ENCODE peak calls at places on chromosomes 3 and 15, in eight cellular contexts. H, I, X, W, B, L, E and R are unnamed samples. For H3K4me1, the result is how much of the 10 kb centered on the place peaks cover.

GRCh38 chr15:83475551-83475950 is 28.4 kb downstream of the SH3GL3 start:
- DNase-seq in E (no peak), W (peak), I (no peak), B (no peak), L (no peak), H (no peak), X (no peak), R (peak)

GRCh38 chr15:28015855-28016254 is 83.3 kb downstream of the OCA2 start:
- DNase-seq in W (no peak), I (no peak), X (no peak), E (no peak), L (no peak), H (no peak), B (no peak), R (no peak)

GRCh38 chr3:67854663-67855062 is 200.3 kb upstream of the SUCLG2 start:
- DNase-seq in E (no peak), H (no peak), I (no peak), L (no peak), X (no peak), B (peak), W (no peak), R (no peak)

GRCh38 chr15:46502668-46503067 is 867.8 kb downstream of the SQOR start:
- DNase-seq in W (no peak), B (no peak), E (no peak), H (no peak), L (no peak), X (no peak), I (no peak), R (peak)

GRCh38 chr15:31357148-31357547 is 30.5 kb downstream of the KLF13 start:
- DNase-seq in W (no peak), I (no peak), E (no peak), B (no peak), H (no peak), X (peak), L (no peak), R (no peak)

GRCh38 chr3:3333571-3333970 is 154.1 kb upstream of the CRBN start:
- DNase-seq in X (no peak), W (no peak), L (no peak), B (no peak), I (no peak), H (no peak), E (no peak), R (peak)

GRCh38 chr15:92328207-92328606 is 65.5 kb upstream of the ST8SIA2 start:
- DNase-seq in B (no peak), H (no peak), L (no peak), X (no peak), E (no peak), W (no peak), I (no peak), R (no peak)

GRCh38 chr15:70493787-70494514 is 269.4 kb downstream of the UACA start:
- DNase-seq in X (no peak), L (no peak), E (no peak), B (peak), I (no peak), W (no peak), H (no peak), R (no peak)

GRCh38 chr15:45391746-45392711 is 13.7 kb upstream of the GATM start:
- DNase-seq in L (no peak), W (no peak), B (no peak), I (no peak), X (no peak), E (no peak), H (no peak), R (no peak)

GRCh38 chr3:120908030-120908802 is at the start of gene STXBP5L:
- DNase-seq in L (peak), H (no peak), B (peak), W (peak), E (peak), I (no peak), X (no peak), R (peak)

GRCh38 chr3:113844622-113845222 is 6.1 kb downstream of the GRAMD1C start:
- DNase-seq in H (no peak), E (no peak), L (no peak), B (peak), W (peak), X (peak), I (no peak), R (peak)

GRCh38 chr3:32443471-32443870 is 51.8 kb downstream of the CMTM7 start:
- DNase-seq in B (no peak), H (no peak), X (no peak), E (no peak), L (no peak), I (no peak), W (peak), R (no peak)

GRCh38 chr15:98000249-98001203 is 40.0 kb downstream of the ARRDC4 start:
- DNase-seq in X (no peak), I (no peak), W (no peak), H (no peak), L (no peak), E (no peak), B (peak), R (no peak)

GRCh38 chr3:11145888-11146287 is 8.4 kb upstream of the HRH1 start:
- DNase-seq in H (no peak), X (no peak), B (no peak), W (peak), I (no peak), L (no peak), E (no peak), R (no peak)

GRCh38 chr3:30470566-30470965 is 135.8 kb upstream of the TGFBR2 start:
- DNase-seq in B (no peak), H (no peak), X (no peak), L (no peak), E (no peak), I (no peak), W (no peak), R (no peak)

GRCh38 chr15:70505971-70506887 is 257.1 kb downstream of the UACA start:
- DNase-seq in H (no peak), L (no peak), B (no peak), E (no peak), I (no peak), W (no peak), X (no peak), R (peak)

GRCh38 chr3:67349551-67350174 is 304.7 kb downstream of the SUCLG2 start:
- DNase-seq in L (no peak), I (no peak), E (no peak), W (peak), X (no peak), H (no peak), B (no peak), R (no peak)

GRCh38 chr3:33980252-33980651 is 181.8 kb downstream of the PDCD6IP start:
- DNase-seq in B (peak), X (no peak), I (no peak), H (no peak), E (no peak), W (peak), L (no peak), R (peak)

GRCh38 chr3:136952292-136952691 is 5.5 kb upstream of the IL20RB start:
- DNase-seq in L (no peak), H (no peak), W (peak), I (no peak), X (no peak), E (no peak), B (no peak), R (peak)

GRCh38 chr15:92377083-92377789 is 16.4 kb upstream of the ST8SIA2 start:
- DNase-seq in L (no peak), E (no peak), I (peak), B (no peak), W (no peak), X (no peak), H (no peak), R (peak)

GRCh38 chr3:12663936-12664908 is at the start of gene RAF1:
- DNase-seq in B (peak), E (peak), X (peak), W (peak), L (peak), I (peak), H (peak), R (peak)

GRCh38 chr15:57165992-57166391 is 210.3 kb upstream of the CGNL1 start:
- DNase-seq in B (no peak), X (no peak), W (no peak), I (no peak), L (no peak), E (no peak), H (no peak), R (no peak)

GRCh38 chr3:44240061-44240460 is 1.6 kb upstream of the TOPAZ1 start:
- DNase-seq in H (no peak), E (no peak), L (no peak), B (no peak), X (no peak), I (no peak), W (no peak), R (peak)

GRCh38 chr15:90994059-90994416 is 297 bp downstream of the PRC1 start:
- DNase-seq in L (no peak), X (no peak), E (no peak), W (no peak), H (peak), I (no peak), B (peak), R (no peak)

GRCh38 chr3:169162107-169162506 is 501.4 kb downstream of the MECOM start:
- DNase-seq in W (no peak), H (no peak), E (no peak), B (no peak), X (no peak), L (no peak), I (no peak), R (no peak)

GRCh38 chr3:78660958-78661357 is 1106.8 kb downstream of the ROBO1 start:
- DNase-seq in W (peak), E (no peak), L (no peak), H (no peak), X (no peak), B (no peak), I (peak), R (no peak)

GRCh38 chr3:178703268-178703975 is 167.2 kb downstream of the KCNMB2 start:
- DNase-seq in I (no peak), L (no peak), X (no peak), W (peak), E (no peak), B (peak), H (no peak), R (no peak)

GRCh38 chr3:16059081-16059537 is 115.4 kb upstream of the GALNT15 start:
- DNase-seq in E (no peak), X (no peak), B (no peak), W (no peak), H (no peak), L (no peak), I (no peak), R (peak)

GRCh38 chr3:112128843-112129727 is 4.0 kb downstream of the GCSAM start:
- DNase-seq in W (peak), L (no peak), H (no peak), E (peak), X (peak), B (peak), I (no peak), R (peak)

GRCh38 chr3:128001576-128001975 is 50.7 kb upstream of the SEC61A1 start:
- DNase-seq in I (no peak), B (no peak), E (no peak), W (no peak), X (no peak), L (no peak), H (no peak), R (peak)

GRCh38 chr15:52228928-52229327 is 37.7 kb upstream of the GNB5 start:
- DNase-seq in X (no peak), I (no peak), W (no peak), E (no peak), B (peak), H (no peak), L (peak), R (peak)

GRCh38 chr3:53194218-53195065 is 33.4 kb downstream of the PRKCD start:
- DNase-seq in W (peak), E (no peak), X (no peak), I (no peak), H (peak), L (no peak), B (no peak), R (peak)

GRCh38 chr3:39260957-39261356 is 18.9 kb downstream of the CX3CR1 start:
- DNase-seq in E (peak), L (peak), X (peak), H (peak), I (peak), B (peak), W (peak), R (peak)

GRCh38 chr15:73989001-73989798 is 2.9 kb downstream of the STOML1 start:
- DNase-seq in X (no peak), I (no peak), W (peak), H (no peak), L (no peak), B (peak), E (no peak), R (no peak)
- H3K4me1 ChIP-seq in X (under half), I (half or more), W (half or more), H (under half), L (half or more), B (under half), E (under half), R (under half)

GRCh38 chr3:77147836-77148578 is 108.1 kb downstream of the ROBO2 start:
- DNase-seq in H (no peak), I (no peak), E (no peak), B (no peak), W (peak), X (no peak), L (no peak), R (peak)
- H3K4me3 ChIP-seq in H (no peak), I (no peak), E (no peak), B (no peak), W (no peak), X (no peak), L (no peak), R (no peak)

GRCh38 chr3:164235239-164235728 is 843.0 kb downstream of the SI start:
- DNase-seq in X (no peak), E (no peak), H (no peak), B (no peak), I (no peak), L (no peak), W (no peak), R (no peak)
- H3K4me1 ChIP-seq in X (under half), E (under half), H (under half), B (under half), I (under half), L (under half), W (under half), R (under half)

DNA sequence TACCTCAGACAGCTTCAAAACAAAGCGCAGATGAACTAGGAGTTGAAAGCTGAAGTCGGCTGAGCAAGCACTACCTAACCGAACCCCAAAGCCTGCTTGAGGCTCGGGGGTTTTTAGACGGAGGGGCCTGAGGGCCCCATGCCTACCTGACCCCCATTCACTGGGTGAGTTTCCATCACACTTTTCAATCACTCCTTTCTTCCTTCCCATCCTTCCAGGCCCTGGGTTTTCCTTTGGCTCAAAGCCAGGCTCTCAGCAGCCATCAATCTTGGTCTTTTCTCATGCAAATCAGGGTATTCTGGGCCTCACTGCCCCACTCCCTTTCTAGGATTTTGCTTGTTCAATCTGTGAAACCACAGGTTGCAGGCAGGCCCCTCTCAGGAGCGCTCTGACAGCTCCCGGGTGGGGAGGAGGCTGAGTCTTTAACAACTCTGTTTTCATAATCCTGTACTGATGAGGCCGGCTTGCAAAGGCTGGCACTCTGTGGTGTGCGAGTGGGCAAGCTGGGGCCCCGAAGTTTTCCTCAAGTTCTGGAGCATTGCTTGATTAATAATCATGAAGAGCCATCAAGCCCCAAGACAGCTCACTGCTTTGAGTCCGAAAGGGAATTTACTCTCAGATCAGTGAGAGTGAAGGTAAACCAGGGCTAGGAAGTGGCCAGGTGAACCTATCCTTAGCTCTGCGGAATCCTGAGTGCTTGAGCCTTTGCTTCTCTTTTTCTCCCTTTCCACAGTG is 97.6 kb downstream of the FRMD4B start:
- DNase-seq in E (no peak), W (no peak), I (no peak), X (no peak), B (no peak), L (no peak), H (no peak), R (peak)
- H3K4me3 ChIP-seq in E (no peak), W (no peak), I (no peak), X (no peak), B (no peak), L (no peak), H (no peak), R (no peak)

GRCh38 chr3:38245930-38246329 is 19.7 kb upstream of the SLC22A13 start:
- DNase-seq in L (no peak), H (no peak), I (no peak), B (no peak), W (no peak), E (no peak), X (no peak), R (no peak)
- H3K4me1 ChIP-seq in L (under half), H (under half), I (under half), B (under half), W (under half), E (under half), X (under half), R (under half)

GRCh38 chr3:157091096-157091833 is 68.7 kb downstream of the CCNL1 start:
- DNase-seq in L (no peak), B (no peak), H (no peak), E (no peak), W (no peak), X (no peak), I (no peak), R (no peak)
- H3K4me3 ChIP-seq in L (no peak), B (no peak), H (no peak), E (no peak), W (no peak), X (no peak), I (no peak), R (no peak)

GRCh38 chr3:69250014-69250413 is 127.6 kb upstream of the LMOD3 start:
- DNase-seq in H (no peak), I (no peak), B (peak), L (peak), W (peak), E (peak), X (peak), R (peak)

GRCh38 chr3:69254351-69254750 is 131.5 kb downstream of the FRMD4B start:
- DNase-seq in E (no peak), L (no peak), W (no peak), H (no peak), X (no peak), B (no peak), I (no peak), R (no peak)

GRCh38 chr3:69251078-69251805 is 128.8 kb upstream of the LMOD3 start:
- DNase-seq in H (no peak), I (no peak), L (no peak), E (no peak), B (peak), W (no peak), X (no peak), R (peak)

GRCh38 chr3:69252631-69253030 is 130.2 kb upstream of the LMOD3 start:
- DNase-seq in W (no peak), X (no peak), H (no peak), B (no peak), L (no peak), E (no peak), I (no peak), R (no peak)

DNA sequence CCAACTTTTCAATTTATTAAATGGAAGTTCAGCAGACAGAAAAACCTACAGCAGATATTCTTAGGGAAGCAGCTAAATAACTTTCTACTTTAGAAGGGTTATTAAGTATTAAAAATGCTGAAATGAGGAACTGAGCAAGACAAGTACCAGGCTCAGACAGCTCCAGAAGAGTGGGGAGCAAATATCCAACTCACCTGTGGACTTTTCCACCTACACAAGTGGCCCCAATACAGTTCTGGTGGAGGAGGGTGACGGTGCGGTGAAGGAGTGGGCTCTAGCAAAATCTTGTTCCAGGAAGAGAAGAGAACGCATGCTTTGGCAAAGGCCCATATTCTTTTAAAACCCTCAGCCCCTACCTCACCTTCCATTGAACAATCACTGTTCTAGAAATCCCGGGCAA is 129.7 kb upstream of the LMOD3 start:
- DNase-seq in X (no peak), B (no peak), W (no peak), I (no peak), E (no peak), L (no peak), H (no peak), R (no peak)
- H3K4me1 ChIP-seq in X (under half), B (under half), W (under half), I (under half), E (under half), L (under half), H (under half), R (under half)

DNA sequence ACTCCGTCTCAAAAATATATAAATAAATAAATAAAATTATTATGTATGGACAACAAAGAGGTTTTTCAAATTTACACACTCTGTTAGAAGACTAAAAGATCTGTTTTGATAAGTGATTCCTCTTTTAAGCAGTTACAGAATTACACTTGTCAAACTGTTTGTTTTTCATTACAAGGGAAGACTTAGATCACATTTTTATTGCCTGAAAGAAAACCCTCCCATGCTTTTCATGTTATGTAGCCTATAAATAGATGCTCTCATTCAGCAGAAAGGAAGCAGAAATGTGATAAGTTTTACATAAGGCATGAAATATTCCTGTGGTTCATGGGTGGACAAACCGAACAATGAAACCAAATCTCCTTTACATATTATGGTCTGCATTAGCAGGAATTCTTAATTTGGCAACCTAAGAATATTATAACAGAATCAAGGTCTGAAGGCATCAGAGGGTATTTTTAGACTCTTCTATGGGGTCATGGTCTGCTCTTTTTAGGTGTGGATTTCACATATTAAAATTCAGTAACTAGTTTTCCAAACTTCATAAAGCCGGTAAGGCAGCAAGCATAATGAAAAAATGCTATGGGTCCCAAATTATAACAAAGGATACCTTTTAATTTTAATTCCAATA is 37.3 kb upstream of the FXR1 start:
- DNase-seq in W (no peak), X (no peak), E (no peak), H (no peak), L (no peak), I (no peak), B (no peak), R (no peak)
- H3K4me3 ChIP-seq in W (no peak), X (no peak), E (no peak), H (no peak), L (no peak), I (no peak), B (no peak), R (no peak)

DNA sequence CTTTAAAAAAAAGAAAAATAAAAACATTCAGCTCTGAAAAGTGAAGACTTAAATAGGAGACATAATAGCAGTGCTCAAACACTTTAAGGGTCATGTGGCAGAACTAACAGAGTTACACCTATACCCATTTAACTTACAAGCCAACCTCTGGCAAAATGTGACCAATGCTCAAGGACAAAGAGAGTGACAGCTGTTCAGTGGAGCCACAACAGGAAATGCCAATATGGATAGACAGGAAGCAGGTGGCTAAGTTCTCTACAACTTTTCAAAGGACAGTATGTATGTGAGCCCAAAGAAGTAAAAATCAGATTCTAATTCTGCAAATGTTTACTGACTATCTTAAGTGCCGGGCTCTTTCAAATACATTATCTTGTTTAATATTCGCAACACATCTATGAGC is 3.4 kb downstream of the TMCC1 start:
- DNase-seq in B (no peak), E (no peak), H (no peak), I (peak), X (peak), L (no peak), W (no peak), R (no peak)
- H3K4me1 ChIP-seq in B (under half), E (under half), H (under half), I (half or more), X (under half), L (under half), W (under half), R (under half)